ENCODE peak calls at places on chromosomes 11 and 22, in eight cellular contexts. A is gastrocnemius medialis, V is IMR-90, F is uterus, H is transverse colon, Q is right lobe of liver, R is adrenal gland, P is body of pancreas. X is an unnamed sample.

GRCh38 chr11:131370901-131371790 is 731 bp downstream of the NTM start:
- DNase-seq in R (no peak), A (no peak), Q (no peak), H (no peak), V (no peak), F (no peak), P (no peak), X (no peak)

GRCh38 chr11:10746871-10747270 is 4.2 kb upstream of the CTR9 start:
- DNase-seq in R (no peak), V (no peak), H (no peak), A (no peak), Q (no peak), F (no peak), P (no peak), X (no peak)

GRCh38 chr22:32661296-32661695 is 140.2 kb upstream of the TIMP3 start:
- DNase-seq in H (peak; percentile 24), P (no peak), A (no peak), F (peak; percentile 62), R (no peak), V (peak; percentile 94), Q (no peak), X (no peak)

GRCh38 chr11:75313457-75314272 is 37.8 kb downstream of the ARRB1 start:
- DNase-seq in R (peak; percentile 44), Q (no peak), A (peak; percentile 31), H (no peak), V (peak; percentile 81), F (peak; percentile 67), P (no peak), X (peak; percentile 55)

GRCh38 chr11:129792663-129793062 is 23.0 kb upstream of the TMEM45B start:
- DNase-seq in Q (no peak), F (no peak), V (no peak), P (no peak), H (no peak), A (no peak), R (no peak), X (no peak)

GRCh38 chr11:116312560-116313340 is 460.0 kb downstream of the BUD13 start:
- DNase-seq in A (peak; percentile 35), V (no peak), P (peak; percentile 77), Q (peak; percentile 92), R (peak; percentile 90), H (peak; percentile 69), F (peak; percentile 58), X (peak; percentile 82)

GRCh38 chr22:23037429-23038333 is 32.6 kb upstream of the GNAZ start:
- DNase-seq in V (no peak), F (no peak), Q (no peak), A (no peak), H (no peak), R (no peak), P (no peak), X (no peak)

GRCh38 chr11:36711104-36711825 is 113.2 kb upstream of the RAG2 start:
- DNase-seq in F (no peak), Q (no peak), V (no peak), A (no peak), H (no peak), P (no peak), R (no peak), X (no peak)

GRCh38 chr22:17472886-17473285 is 90.4 kb upstream of the SLC25A18 start:
- DNase-seq in V (no peak), F (no peak), R (no peak), A (no peak), P (no peak), H (no peak), Q (no peak), X (no peak)

GRCh38 chr22:17476838-17477237 is 86.5 kb upstream of the SLC25A18 start:
- DNase-seq in A (no peak), P (no peak), H (no peak), R (no peak), F (no peak), Q (no peak), V (no peak), X (no peak)

GRCh38 chr22:17471901-17472566 is 91.3 kb upstream of the SLC25A18 start:
- DNase-seq in Q (no peak), H (no peak), R (no peak), A (peak; percentile 24), F (no peak), P (no peak), V (no peak), X (no peak)

GRCh38 chr22:17477401-17477833 is 85.9 kb upstream of the SLC25A18 start:
- DNase-seq in R (peak; percentile 24), F (peak; percentile 35), P (no peak), H (no peak), Q (no peak), A (peak; percentile 58), V (no peak), X (no peak)

DNA sequence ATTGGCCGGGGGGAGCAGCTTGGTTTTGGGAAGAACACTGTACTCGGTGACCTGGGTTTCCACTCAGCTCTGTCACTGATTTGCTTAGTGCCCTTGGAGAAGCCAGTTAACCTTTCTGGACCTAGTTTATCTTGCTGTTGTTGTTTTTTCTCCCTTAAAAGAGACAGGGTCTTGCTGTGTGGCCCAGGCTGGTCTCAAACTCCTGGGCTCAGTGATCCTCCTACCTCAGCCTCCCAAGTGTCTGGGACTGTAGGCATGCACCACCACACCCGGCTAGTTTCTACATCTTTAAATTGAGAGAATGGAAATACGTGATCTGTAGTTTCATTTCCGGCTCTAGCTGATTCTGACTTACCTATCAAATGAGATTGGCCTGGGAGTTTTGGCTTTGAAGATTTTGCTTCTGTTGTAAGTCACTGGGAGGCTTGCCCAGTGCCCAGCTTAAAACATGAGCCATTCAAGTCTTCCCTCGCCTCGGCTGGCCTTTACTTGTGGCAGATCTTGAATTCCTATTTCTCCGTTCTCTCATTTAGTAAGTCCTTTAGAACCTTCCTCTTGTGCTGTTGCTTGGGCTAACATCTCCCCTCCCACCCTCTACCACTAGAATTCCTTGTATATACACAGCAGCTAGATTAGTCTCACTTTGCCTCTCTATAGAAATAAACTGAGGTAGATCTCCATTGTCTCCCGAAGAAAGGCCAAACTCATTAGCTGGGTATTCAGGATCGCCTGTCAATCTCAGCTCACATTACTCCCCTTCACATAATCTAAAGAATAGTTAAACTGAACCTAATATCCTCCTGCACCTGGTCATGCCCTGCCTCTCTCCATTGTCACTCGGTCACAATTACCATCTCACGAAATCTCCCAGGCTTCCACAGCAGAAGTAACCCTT is 87.7 kb upstream of the SLC25A18 start:
- DNase-seq in R (no peak), H (no peak), Q (no peak), V (no peak), F (no peak), P (no peak), A (peak; percentile 30), X (no peak)
- TF ChIP-seq CTCF in R (no peak), H (no peak), Q (no peak), V (no peak), F (no peak), P (no peak), A (no peak), X (no peak)

GRCh38 chr11:118436639-118437045 is 350 bp downstream of the KMT2A start:
- DNase-seq in Q (peak; percentile 52), H (peak; percentile 32), P (peak; percentile 34), R (peak; percentile 33), A (no peak), V (peak; percentile 21), F (no peak), X (no peak)

GRCh38 chr11:118435233-118435892 is 929 bp upstream of the KMT2A start:
- DNase-seq in P (peak; percentile 47), A (peak; percentile 14), V (peak; percentile 20), Q (peak; percentile 70), H (peak; percentile 67), F (peak; percentile 46), R (peak; percentile 62), X (peak; percentile 53)

GRCh38 chr11:118435893-118436624 is at the start of gene KMT2A:
- DNase-seq in H (peak; percentile 98), A (peak; percentile 92), R (peak; percentile 99), P (peak; percentile 98), V (peak; percentile 95), Q (peak; percentile 99), F (peak; percentile 98), X (peak; percentile 97)

GRCh38 chr11:118434123-118434552 is 2.2 kb upstream of the KMT2A start:
- DNase-seq in F (no peak), R (no peak), P (no peak), H (no peak), Q (no peak), V (peak; percentile 48), A (no peak), X (no peak)

GRCh38 chr11:118434553-118435232 is 1.6 kb upstream of the KMT2A start:
- DNase-seq in Q (peak; percentile 49), P (peak; percentile 30), A (peak; percentile 2), F (peak; percentile 25), R (peak; percentile 39), H (peak; percentile 32), V (peak; percentile 40), X (no peak)
- TF ChIP-seq POLR2A in Q (no peak), P (no peak), A (no peak), F (no peak), R (no peak), H (no peak), V (no peak), X (no peak)

GRCh38 chr11:74072721-74073120 is 63.8 kb upstream of the UCP3 start:
- DNase-seq in V (no peak), P (no peak), R (no peak), F (no peak), A (no peak), H (no peak), Q (no peak), X (no peak)

GRCh38 chr11:74072286-74072685 is 63.4 kb upstream of the UCP3 start:
- DNase-seq in A (no peak), F (no peak), H (no peak), R (no peak), Q (no peak), V (no peak), P (no peak), X (no peak)

GRCh38 chr11:74069146-74070046 is 60.5 kb upstream of the UCP3 start:
- DNase-seq in F (no peak), Q (no peak), A (peak; percentile 28), H (no peak), V (peak; percentile 41), R (no peak), P (peak; percentile 14), X (peak; percentile 34)

DNA sequence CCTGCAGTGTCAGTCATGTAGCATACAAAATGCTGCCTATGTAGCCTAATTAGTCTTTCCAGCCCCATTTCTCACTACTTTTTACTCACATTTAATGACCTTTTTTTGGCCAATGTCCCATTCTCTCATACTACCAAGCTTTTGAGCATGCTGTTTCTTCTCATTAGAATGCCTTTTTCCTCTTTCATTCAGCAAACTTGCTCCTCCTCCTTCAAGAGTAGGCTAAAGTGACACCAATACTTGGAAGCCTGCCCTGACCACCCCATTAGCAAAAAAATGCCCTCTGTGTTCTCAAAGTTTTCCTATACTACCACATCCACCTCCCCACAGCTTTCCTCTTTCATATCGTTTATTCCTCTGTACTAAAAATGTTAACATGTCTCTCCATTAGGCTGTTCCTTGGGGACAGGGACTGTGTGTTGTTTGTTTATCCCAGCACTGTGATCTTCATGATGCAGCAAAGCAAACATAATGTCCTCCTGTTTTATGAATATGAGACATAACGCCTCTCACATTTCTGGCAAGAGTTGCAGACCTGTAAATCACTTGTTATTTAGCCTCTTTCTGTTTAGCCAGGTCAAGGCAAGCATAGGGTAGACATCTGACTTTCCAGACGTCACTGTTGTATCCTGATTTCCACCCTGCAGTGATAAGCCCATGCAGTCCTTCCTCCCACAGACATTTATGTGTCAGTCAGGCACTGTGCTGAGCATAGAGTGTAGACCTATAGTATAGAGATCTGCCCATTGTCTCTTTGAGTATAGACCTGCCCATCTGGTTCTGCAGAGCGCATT is 62.0 kb upstream of the UCP3 start:
- DNase-seq in R (peak; percentile 55), Q (no peak), V (no peak), P (no peak), F (no peak), H (no peak), A (peak; percentile 75), X (no peak)
- H3K4me3 ChIP-seq in R (no peak overlapping the region), Q (no peak overlapping the region), V (no peak overlapping the region), P (no peak overlapping the region), F (no peak overlapping the region), H (no peak overlapping the region), A (peak overlapping the region; percentile 34), X (no peak overlapping the region)

GRCh38 chr22:50613291-50613981 is 12.8 kb downstream of the MAPK8IP2 start:
- DNase-seq in A (peak; percentile 40), P (peak; percentile 83), R (peak; percentile 73), V (no peak), F (no peak), H (peak; percentile 89), Q (peak; percentile 91), X (peak; percentile 95)
- TF ChIP-seq CTCF in A (no peak), P (peak; percentile 17), R (no peak), V (no peak), F (no peak), H (no peak), Q (peak; percentile 29), X (peak; percentile 40)

X was measured in stomach.